ENCODE peak calls at places on chromosome 17, in six cellular contexts. A is ACHN; J is KBM-7; G is tibial nerve; U is dorsolateral prefrontal cortex; X is stimulated activated effector memory CD8-positive, alpha-beta T cell treated with anti-CD3 and anti-CD28 coated beads, Interleukin-12 subunit alpha, Interleukin-12 subunit beta, amount 100 ng/mL, for 72 hours. S is an unnamed sample.

GRCh38 chr17:71302721-71303549 is 817.9 kb upstream of the SOX9 start:
- DNase-seq in A (no peak), J (no peak), G (no peak), U (no peak), X (no peak), S (no peak)

GRCh38 chr17:7922499-7923289 is 6.6 kb upstream of the RNF227 start:
- DNase-seq in A (peak; percentile 79), J (no peak), G (peak; percentile 81), U (peak; percentile 78), X (peak; percentile 86), S (peak; percentile 81)

GRCh38 chr17:72588561-72588960 is 467.7 kb downstream of the SOX9 start:
- DNase-seq in A (no peak), J (no peak), G (no peak), U (no peak), X (no peak), S (no peak)

GRCh38 chr17:70608193-70608592 is 438.9 kb downstream of the KCNJ2 start:
- DNase-seq in A (peak; percentile 66), J (no peak), G (no peak), U (no peak), X (no peak), S (no peak)

GRCh38 chr17:16259926-16260325 is 42.9 kb downstream of the PIGL start:
- DNase-seq in A (no peak), J (no peak), G (no peak), U (no peak), X (no peak), S (no peak)

GRCh38 chr17:7383742-7384488 is 3.0 kb downstream of the TNK1 start:
- DNase-seq in A (no peak), J (no peak), G (no peak), U (no peak), X (peak; percentile 85), S (peak; percentile 82)

GRCh38 chr17:74702132-74702876 is 10.4 kb downstream of the CD300LF start:
- DNase-seq in A (no peak), J (no peak), G (no peak), U (no peak), X (no peak), S (no peak)

GRCh38 chr17:77798481-77798880 is 160.0 kb upstream of the TNRC6C start:
- DNase-seq in A (no peak), J (no peak), G (no peak), U (peak; percentile 21), X (no peak), S (no peak)

GRCh38 chr17:61410555-61411089 is 11.0 kb downstream of the TBX2 start:
- DNase-seq in A (peak; percentile 93), J (no peak), G (peak; percentile 70), U (peak; percentile 68), X (peak; percentile 89), S (peak; percentile 69)

GRCh38 chr17:37713028-37713431 is 31.8 kb downstream of the HNF1B start:
- DNase-seq in A (no peak), J (no peak), G (no peak), U (no peak), X (no peak), S (no peak)

GRCh38 chr17:18327556-18327955 is 12.5 kb downstream of the SMCR8 start:
- DNase-seq in A (no peak), J (no peak), G (no peak), U (no peak), X (no peak), S (no peak)

GRCh38 chr17:48181653-48182052 is 74.1 kb downstream of the SNX11 start:
- DNase-seq in A (peak; percentile 27), J (no peak), G (no peak), U (no peak), X (no peak), S (no peak)

GRCh38 chr17:622356-622755 is 92.3 kb downstream of the VPS53 start:
- DNase-seq in A (no peak), J (no peak), G (no peak), U (no peak), X (no peak), S (no peak)

GRCh38 chr17:61366076-61366714 is 33.4 kb upstream of the TBX2 start:
- DNase-seq in A (no peak), J (no peak), G (no peak), U (no peak), X (no peak), S (no peak)

GRCh38 chr17:80421381-80422090 is 6.6 kb downstream of the ENDOV start:
- DNase-seq in A (no peak), J (no peak), G (no peak), U (no peak), X (no peak), S (no peak)